ENCODE peak calls at places on chromosome 4, in six cellular contexts. H, W, E, K, M and F are unnamed samples.

GRCh38 chr4:52983563-52984303 is 121.6 kb downstream of the RASL11B start:
- DNase-seq in H (no peak), W (no peak), E (peak; percentile 50), K (no peak), M (no peak), F (no peak)

GRCh38 chr4:102430511-102430910 is 70.6 kb upstream of the NFKB1 start:
- DNase-seq in H (no peak), W (no peak), E (no peak), K (no peak), M (no peak), F (no peak)

GRCh38 chr4:187258651-187259401 is 535.2 kb upstream of the FAT1 start:
- DNase-seq in H (no peak), W (no peak), E (no peak), K (no peak), M (no peak), F (no peak)

GRCh38 chr4:2451821-2452785 is 16.8 kb upstream of the RNF4 start:
- DNase-seq in H (no peak), W (peak; percentile 52), E (no peak), K (no peak), M (peak; percentile 61), F (no peak)

GRCh38 chr4:173121044-173121685 is 47.4 kb upstream of the GALNT7 start:
- DNase-seq in H (no peak), W (no peak), E (no peak), K (no peak), M (no peak), F (peak; percentile 7)

GRCh38 chr4:157754410-157754809 is 418.4 kb downstream of the GASK1B start:
- DNase-seq in H (no peak), W (no peak), E (no peak), K (no peak), M (no peak), F (no peak)

GRCh38 chr4:26459054-26459755 is 31.1 kb downstream of the CCKAR start:
- DNase-seq in H (no peak), W (no peak), E (peak; percentile 61), K (no peak), M (no peak), F (peak; percentile 37)

GRCh38 chr4:25320374-25321172 is 8.0 kb downstream of the ZCCHC4 start:
- DNase-seq in H (no peak), W (no peak), E (no peak), K (no peak), M (no peak), F (no peak)

GRCh38 chr4:40916880-40917279 is 167.1 kb downstream of the NSUN7 start:
- DNase-seq in H (no peak), W (peak; percentile 77), E (peak; percentile 37), K (peak; percentile 47), M (no peak), F (no peak)

GRCh38 chr4:28831867-28832266 is 1888.3 kb upstream of the PCDH7 start:
- DNase-seq in H (no peak), W (no peak), E (no peak), K (no peak), M (no peak), F (no peak)

GRCh38 chr4:139076016-139076744 is 60.6 kb downstream of the NOCT start:
- DNase-seq in H (no peak), W (no peak), E (no peak), K (no peak), M (no peak), F (no peak)

GRCh38 chr4:41839945-41840854 is 91.7 kb upstream of the PHOX2B start:
- DNase-seq in H (no peak), W (no peak), E (no peak), K (no peak), M (no peak), F (peak; percentile 21)

GRCh38 chr4:1154523-1155182 is 17.7 kb downstream of the SPON2 start:
- DNase-seq in H (peak; percentile 89), W (no peak), E (no peak), K (no peak), M (peak; percentile 57), F (no peak)

GRCh38 chr4:74682567-74683359 is 111.6 kb downstream of the BTC start:
- DNase-seq in H (no peak), W (no peak), E (peak; percentile 89), K (peak; percentile 88), M (no peak), F (no peak)

GRCh38 chr4:130368668-130369067 is 1272.7 kb downstream of the C4orf33 start:
- DNase-seq in H (no peak), W (no peak), E (no peak), K (no peak), M (no peak), F (no peak)

GRCh38 chr4:122577808-122578781 is 42.8 kb downstream of the IL21 start:
- DNase-seq in H (no peak), W (no peak), E (peak; percentile 48), K (peak; percentile 31), M (no peak), F (no peak)

GRCh38 chr4:184406915-184407314 is 67.4 kb downstream of the IRF2 start:
- DNase-seq in H (no peak), W (no peak), E (no peak), K (no peak), M (no peak), F (no peak)

GRCh38 chr4:157824006-157824405 is 348.8 kb downstream of the GASK1B start:
- DNase-seq in H (no peak), W (peak; percentile 70), E (no peak), K (no peak), M (no peak), F (no peak)

GRCh38 chr4:141046255-141046654 is 87.0 kb downstream of the RNF150 start:
- DNase-seq in H (no peak), W (no peak), E (no peak), K (peak; percentile 79), M (peak; percentile 78), F (no peak)

GRCh38 chr4:161829631-161830030 is 334.2 kb downstream of the FSTL5 start:
- DNase-seq in H (no peak), W (no peak), E (no peak), K (no peak), M (no peak), F (no peak)

GRCh38 chr4:98148856-98149255 is 5.6 kb upstream of the STPG2 start:
- DNase-seq in H (no peak), W (no peak), E (no peak), K (no peak), M (no peak), F (no peak)

GRCh38 chr4:113878718-113879117 is 100.7 kb downstream of the ARSJ start:
- DNase-seq in H (no peak), W (no peak), E (no peak), K (peak; percentile 9), M (no peak), F (no peak)

GRCh38 chr4:16667464-16667863 is 231.0 kb downstream of the LDB2 start:
- DNase-seq in H (no peak), W (no peak), E (no peak), K (peak; percentile 10), M (no peak), F (no peak)

GRCh38 chr4:165537028-165537648 is 158.3 kb downstream of the CPE start:
- DNase-seq in H (no peak), W (no peak), E (peak; percentile 51), K (no peak), M (no peak), F (no peak)

DNA sequence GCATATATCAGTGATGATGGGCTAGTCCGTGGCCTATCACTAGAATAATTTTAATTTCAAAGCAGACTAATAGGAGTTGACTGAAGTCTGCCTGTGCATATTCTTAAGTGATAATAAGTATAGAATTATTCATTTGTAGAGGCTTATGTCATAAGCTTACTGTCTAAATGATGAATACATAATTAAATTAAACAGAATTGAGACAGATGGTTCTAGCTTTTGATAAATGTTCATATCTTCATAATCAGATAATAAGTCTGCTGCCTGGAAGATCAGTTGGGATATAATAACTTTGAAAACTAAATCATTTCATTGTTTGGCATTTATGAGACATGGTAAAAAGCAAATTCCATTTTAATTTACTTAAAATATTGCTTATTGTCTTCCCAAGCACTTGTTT is 1175.6 kb downstream of the TECRL start:
- DNase-seq in H (no peak), W (no peak), E (no peak), K (no peak), M (no peak), F (no peak)
- H3K4me3 ChIP-seq in H (no peak overlapping the region), W (no peak overlapping the region), E (no peak overlapping the region), K (no peak overlapping the region), M (no peak overlapping the region), F (no peak overlapping the region)

GRCh38 chr4:107083-107443 is 17.2 kb upstream of the ZNF718 start:
- DNase-seq in H (no peak), W (no peak), E (no peak), K (no peak), M (no peak), F (no peak)
- H3K27me3 ChIP-seq in H (peaks cover 5% of the 10 kb centered on the region), W (peaks cover 46% of the 10 kb centered on the region), E (no peaks in the 10 kb centered on the region), K (no peaks in the 10 kb centered on the region), M (peaks cover 51% of the 10 kb centered on the region), F (no peaks in the 10 kb centered on the region)

DNA sequence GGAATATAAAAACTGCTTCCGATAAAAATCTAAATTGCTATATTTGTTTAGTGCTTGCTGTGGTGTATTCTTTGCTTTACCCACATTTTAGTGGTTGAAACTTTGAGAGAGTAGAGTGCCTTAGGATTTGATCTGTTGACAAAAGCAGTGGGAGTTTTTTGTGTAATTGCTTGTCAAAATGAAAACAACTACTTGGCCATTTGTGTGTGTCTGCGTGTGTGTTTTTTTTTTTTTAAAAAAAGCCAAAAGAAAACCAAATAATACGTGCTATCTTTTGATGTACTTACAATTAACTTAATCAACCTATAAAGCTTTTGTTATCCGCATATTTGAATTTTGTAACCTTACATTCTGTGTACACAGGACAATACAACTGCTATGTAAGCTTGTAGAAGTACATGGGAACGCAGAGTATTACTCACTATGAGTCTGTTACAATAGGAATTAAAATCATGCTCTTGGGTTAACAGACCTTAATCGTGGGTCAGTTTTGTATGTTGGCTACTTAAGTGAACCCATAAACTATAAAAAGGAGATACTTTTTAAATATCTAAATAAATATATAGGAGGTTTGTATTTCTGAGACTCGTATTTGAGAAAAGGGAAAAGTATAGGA is 353.5 kb downstream of the ARHGAP24 start:
- DNase-seq in H (no peak), W (no peak), E (no peak), K (no peak), M (no peak), F (no peak)
- H3K4me3 ChIP-seq in H (no peak overlapping the region), W (peak overlapping the region; percentile 24), E (no peak overlapping the region), K (peak overlapping the region; percentile 44), M (no peak overlapping the region), F (no peak overlapping the region)

DNA sequence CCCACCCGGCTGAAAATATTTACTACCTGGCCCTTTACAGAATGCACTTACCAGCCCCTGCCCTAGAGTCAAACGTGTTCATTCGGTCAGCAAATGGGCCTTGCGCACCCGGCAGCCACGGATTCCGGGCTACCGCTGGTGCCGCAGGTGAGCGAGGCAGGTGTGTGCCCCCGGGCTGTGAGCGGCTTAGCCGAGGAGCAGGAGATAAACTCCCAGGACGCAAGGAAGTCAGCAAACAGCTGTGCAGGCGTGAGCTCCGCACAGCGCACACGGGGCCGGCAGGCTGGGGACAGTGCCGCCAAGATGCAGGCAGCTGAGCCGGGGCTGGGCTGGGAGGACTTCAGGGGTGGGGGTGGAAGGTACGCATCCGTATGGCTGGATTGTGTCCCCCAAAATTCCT is 211.2 kb upstream of the PSAPL1 start:
- DNase-seq in H (no peak), W (no peak), E (no peak), K (no peak), M (no peak), F (no peak)
- H3K27me3 ChIP-seq in H (no peaks in the 10 kb centered on the region), W (no peaks in the 10 kb centered on the region), E (peaks cover 17% of the 10 kb centered on the region), K (no peaks in the 10 kb centered on the region), M (no peaks in the 10 kb centered on the region), F (no peaks in the 10 kb centered on the region)

GRCh38 chr4:20252656-20253271 is 1.1 kb downstream of the SLIT2 start:
- DNase-seq in H (no peak), W (peak; percentile 68), E (no peak), K (peak; percentile 33), M (peak; percentile 74), F (peak; percentile 13)
- H3K4me3 ChIP-seq in H (peak overlapping the region; percentile 86), W (peak overlapping the region; percentile 58), E (no peak overlapping the region), K (peak overlapping the region; percentile 53), M (peak overlapping the region; percentile 71), F (no peak overlapping the region)